ENCODE peak calls at places on chromosome 20, in four cellular contexts. P is fibroblast of lung, I is GM23338, N is HCT116. Q is an unnamed sample. For H4K20me1 and H3K27me3, the result is how much of the 10 kb centered on the place peaks cover.

GRCh38 chr20:63127700-63128364 is 88.1 kb downstream of the YTHDF1 start:
- DNase-seq in P (no peak), I (no peak), N (no peak), Q (no peak)

GRCh38 chr20:60206259-60206658 is 248.0 kb downstream of the CDH26 start:
- DNase-seq in P (peak), I (peak), N (peak), Q (peak)

GRCh38 chr20:18645196-18645745 is 57.4 kb downstream of the DTD1 start:
- DNase-seq in P (no peak), I (peak), N (no peak), Q (no peak)

GRCh38 chr20:16531485-16531884 is 41.8 kb downstream of the KIF16B start:
- DNase-seq in P (no peak), I (no peak), N (no peak), Q (no peak)

GRCh38 chr20:33673411-33674293 is 576 bp downstream of the NECAB3 start:
- DNase-seq in P (peak), I (no peak), N (no peak), Q (no peak)

GRCh38 chr20:38165089-38165965 is at the start of gene TGM2:
- DNase-seq in P (peak), I (peak), N (no peak), Q (no peak)

GRCh38 chr20:49288784-49289696 is 11.2 kb upstream of the ZNFX1 start:
- DNase-seq in P (no peak), I (peak), N (no peak), Q (no peak)

GRCh38 chr20:58650181-58650775 is 805 bp upstream of the STX16 start:
- DNase-seq in P (peak), I (peak), N (no peak), Q (peak)

GRCh38 chr20:53001502-53002301 is 29.5 kb downstream of the TSHZ2 start:
- DNase-seq in P (peak), I (no peak), N (no peak), Q (no peak)

GRCh38 chr20:45087814-45088213 is 13.1 kb downstream of the KCNS1 start:
- DNase-seq in P (peak), I (no peak), N (no peak), Q (no peak)

GRCh38 chr20:31515072-31515774 is 981 bp downstream of the HM13 start:
- DNase-seq in P (no peak), I (no peak), N (no peak), Q (no peak)

GRCh38 chr20:61953037-61953788 is 112.5 kb downstream of the TAF4 start:
- DNase-seq in P (no peak), I (no peak), N (no peak), Q (no peak)

GRCh38 chr20:8043687-8044278 is 24.2 kb upstream of the TMX4 start:
- DNase-seq in P (peak), I (peak), N (peak), Q (peak)

GRCh38 chr20:62358728-62359490 is 8.2 kb downstream of the LAMA5 start:
- DNase-seq in P (no peak), I (no peak), N (no peak), Q (no peak)

GRCh38 chr20:63693079-63693974 is 3.1 kb upstream of the TNFRSF6B start:
- DNase-seq in P (no peak), I (no peak), N (no peak), Q (no peak)

GRCh38 chr20:24017160-24017761 is 28.7 kb upstream of the GGTLC1 start:
- DNase-seq in P (no peak), I (no peak), N (no peak), Q (no peak)

GRCh38 chr20:4341804-4342560 is 326.6 kb upstream of the RNF24 start:
- DNase-seq in P (peak), I (no peak), N (no peak), Q (no peak)

GRCh38 chr20:61970357-61970756 is 95.3 kb downstream of the TAF4 start:
- DNase-seq in P (no peak), I (no peak), N (no peak), Q (no peak)

GRCh38 chr20:48750941-48751620 is 76.7 kb downstream of the PREX1 start:
- DNase-seq in P (peak), I (peak), N (no peak), Q (peak)

GRCh38 chr20:16729565-16730460 is at the start of gene SNRPB2:
- DNase-seq in P (peak), I (peak), N (peak), Q (peak)

GRCh38 chr20:58584881-58585752 is 66.0 kb upstream of the STX16 start:
- DNase-seq in P (peak), I (peak), N (no peak), Q (no peak)

GRCh38 chr20:63736893-63737689 is 627 bp downstream of the LIME1 start:
- DNase-seq in P (no peak), I (no peak), N (no peak), Q (peak)

GRCh38 chr20:8339313-8339712 is 207.2 kb downstream of the PLCB1 start:
- DNase-seq in P (no peak), I (no peak), N (no peak), Q (no peak)

GRCh38 chr20:58245931-58246330 is 17.5 kb upstream of the ANKRD60 start:
- DNase-seq in P (no peak), I (no peak), N (no peak), Q (no peak)

GRCh38 chr20:59008715-59009336 is 1.8 kb upstream of the CTSZ start:
- DNase-seq in P (no peak), I (no peak), N (no peak), Q (no peak)

GRCh38 chr20:52490715-52491430 is 299.3 kb upstream of the ZFP64 start:
- DNase-seq in P (peak), I (no peak), N (no peak), Q (no peak)

GRCh38 chr20:46118481-46119020 is 437 bp downstream of the CD40 start:
- DNase-seq in P (no peak), I (peak), N (no peak), Q (no peak)

GRCh38 chr20:9068896-9069663 is at the start of gene PLCB4:
- DNase-seq in P (peak), I (peak), N (no peak), Q (peak)

GRCh38 chr20:48631114-48632016 is 196.4 kb downstream of the PREX1 start:
- DNase-seq in P (peak), I (no peak), N (no peak), Q (no peak)

GRCh38 chr20:64103871-64104666 is 3.3 kb downstream of the NPBWR2 start:
- DNase-seq in P (no peak), I (peak), N (no peak), Q (no peak)

GRCh38 chr20:48638546-48638945 is 189.3 kb downstream of the PREX1 start:
- DNase-seq in P (peak), I (no peak), N (peak), Q (no peak)

GRCh38 chr20:18039063-18039462 is 18.7 kb downstream of the OVOL2 start:
- DNase-seq in P (no peak), I (no peak), N (no peak), Q (no peak)

GRCh38 chr20:49323622-49324238 is 45.9 kb upstream of the ZNFX1 start:
- DNase-seq in P (peak), I (peak), N (peak), Q (peak)

GRCh38 chr20:7980332-7981046 is 39.1 kb downstream of the TMX4 start:
- DNase-seq in P (peak), I (peak), N (peak), Q (no peak)

GRCh38 chr20:8918145-8918544 is 150.7 kb upstream of the PLCB4 start:
- DNase-seq in P (no peak), I (peak), N (no peak), Q (no peak)

GRCh38 chr20:46011631-46012482 is 3.1 kb downstream of the MMP9 start:
- DNase-seq in P (peak), I (peak), N (peak), Q (peak)

GRCh38 chr20:17761612-17762011 is 61.8 kb downstream of the BANF2 start:
- DNase-seq in P (no peak), I (peak), N (peak), Q (no peak)

GRCh38 chr20:48283470-48284110 is 498.3 kb upstream of the SULF2 start:
- DNase-seq in P (peak), I (no peak), N (no peak), Q (no peak)

GRCh38 chr20:58094698-58095097 is 133.8 kb downstream of the ANKRD60 start:
- DNase-seq in P (no peak), I (no peak), N (no peak), Q (no peak)

GRCh38 chr20:63014710-63015109 is 7.9 kb upstream of the BHLHE23 start:
- DNase-seq in P (no peak), I (peak), N (no peak), Q (peak)

GRCh38 chr20:844473-845225 is 11.1 kb downstream of the FAM110A start:
- DNase-seq in P (peak), I (peak), N (peak), Q (peak)
- H4K20me1 ChIP-seq in P (under half), I (under half), N (under half), Q (under half)

GRCh38 chr20:39660251-39660650 is 698.1 kb downstream of the DHX35 start:
- DNase-seq in P (peak), I (no peak), N (no peak), Q (no peak)

GRCh38 chr20:39659010-39659409 is 696.9 kb downstream of the DHX35 start:
- DNase-seq in P (no peak), I (peak), N (no peak), Q (no peak)

GRCh38 chr20:39660965-39661364 is 698.8 kb downstream of the DHX35 start:
- DNase-seq in P (peak), I (no peak), N (no peak), Q (no peak)

DNA sequence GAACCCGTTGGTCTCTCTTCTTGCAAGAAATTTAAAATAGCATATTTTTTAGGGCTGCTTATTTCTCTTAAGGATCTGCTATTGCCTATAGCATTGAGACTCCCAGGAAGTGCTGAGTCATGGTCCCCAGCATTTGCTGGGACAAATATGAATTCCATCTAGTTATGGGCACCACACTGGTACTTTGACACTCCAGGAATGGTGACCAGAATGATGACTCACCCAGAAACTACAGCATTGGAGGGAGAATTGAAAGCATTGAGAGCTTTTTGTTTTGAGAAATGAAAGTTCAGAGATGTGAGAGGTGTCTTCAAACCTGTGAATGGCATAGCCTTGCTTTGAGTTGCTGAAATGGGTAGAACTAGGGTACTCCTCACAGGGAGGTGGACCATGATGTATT is 699.7 kb downstream of the DHX35 start:
- DNase-seq in P (peak), I (no peak), N (no peak), Q (no peak)
- H2AFZ ChIP-seq in P (no peak), I (peak), N (no peak), Q (no peak)

GRCh38 chr20:2694519-2694918 is 1.9 kb downstream of the EBF4 start:
- DNase-seq in P (no peak), I (no peak), N (no peak), Q (no peak)
- H3K27me3 ChIP-seq in P (under half), I (half or more), N (under half), Q (half or more)

DNA sequence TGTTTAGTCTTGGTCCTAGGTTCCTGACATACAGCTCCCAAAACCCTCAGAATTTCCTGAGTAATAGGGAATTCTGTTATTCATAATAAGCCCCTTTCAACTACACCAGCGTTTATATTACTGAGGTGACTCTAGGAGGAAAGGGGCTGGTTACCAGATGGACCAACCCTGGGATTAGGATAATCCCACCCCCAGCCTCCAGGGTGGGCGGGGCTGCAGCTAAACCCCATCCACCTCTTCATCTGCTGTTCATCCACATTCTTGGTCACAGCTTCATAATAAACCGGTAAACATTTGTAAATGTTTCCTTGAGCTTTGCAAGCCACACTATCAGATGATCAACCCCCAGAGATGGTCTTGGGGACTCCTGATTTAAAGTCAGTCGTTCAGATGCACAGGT is 38.3 kb downstream of the NINL start:
- DNase-seq in P (no peak), I (no peak), N (no peak), Q (no peak)
- H4K20me1 ChIP-seq in P (under half), I (under half), N (under half), Q (under half)